ENCODE peak calls at places on chromosomes 5 and 9, in five cellular contexts. W is uterus, Z is IMR-90, H is ovary, E is heart left ventricle. T is an unnamed sample.

GRCh38 chr9:73180373-73180772 is 28.7 kb downstream of the ANXA1 start:
- DNase-seq in H (no peak), W (no peak), E (no peak), Z (peak; percentile 71), T (no peak)

GRCh38 chr5:6719417-6719816 is 6.2 kb downstream of the TENT4A start:
- DNase-seq in E (no peak), H (no peak), W (no peak), Z (no peak), T (no peak)

GRCh38 chr9:33315371-33315770 is 25.1 kb downstream of the NFX1 start:
- DNase-seq in H (no peak), W (no peak), Z (no peak), E (no peak), T (no peak)

GRCh38 chr9:135478858-135479468 is 619 bp upstream of the PPP1R26 start:
- DNase-seq in E (no peak), H (peak; percentile 48), W (no peak), Z (no peak), T (peak; percentile 76)

GRCh38 chr5:116068028-116068632 is 16.7 kb upstream of the COMMD10 start:
- DNase-seq in H (no peak), Z (peak; percentile 72), W (no peak), E (no peak), T (peak; percentile 12)

GRCh38 chr5:62144395-62145022 is 161.5 kb upstream of the KIF2A start:
- DNase-seq in H (no peak), Z (no peak), E (no peak), W (no peak), T (peak; percentile 77)

GRCh38 chr9:71094708-71095251 is 26.6 kb downstream of the TRPM3 start:
- DNase-seq in H (no peak), W (no peak), E (no peak), Z (no peak), T (no peak)

GRCh38 chr9:129162497-129162896 is 15.6 kb downstream of the IER5L start:
- DNase-seq in E (no peak), W (no peak), Z (no peak), H (no peak), T (no peak)

GRCh38 chr5:58143757-58144156 is 316.1 kb downstream of the PLK2 start:
- DNase-seq in H (no peak), Z (no peak), E (no peak), W (no peak), T (no peak)

GRCh38 chr9:134245179-134245578 is 80.8 kb upstream of the RNU6ATAC start:
- DNase-seq in Z (no peak), W (no peak), H (no peak), E (no peak), T (no peak)

GRCh38 chr5:6454628-6455053 is 6.0 kb downstream of the UBE2QL1 start:
- DNase-seq in H (no peak), E (peak; percentile 61), Z (no peak), W (no peak), T (no peak)

GRCh38 chr9:84107995-84108394 is 127.4 kb downstream of the RMI1 start:
- DNase-seq in W (no peak), H (no peak), E (no peak), Z (no peak), T (no peak)

GRCh38 chr9:129272348-129273025 is 94.4 kb upstream of the IER5L start:
- DNase-seq in H (peak; percentile 54), Z (no peak), W (peak; percentile 8), E (peak; percentile 6), T (no peak)

GRCh38 chr9:136112541-136112940 is 6.1 kb downstream of the TMEM250 start:
- DNase-seq in E (no peak), H (no peak), W (no peak), Z (no peak), T (no peak)

GRCh38 chr9:100346836-100347235 is 5.9 kb downstream of the TEX10 start:
- DNase-seq in Z (peak; percentile 53), H (no peak), E (no peak), W (no peak), T (no peak)

GRCh38 chr5:89457411-89458329 is 574.7 kb upstream of the MEF2C start:
- DNase-seq in W (peak; percentile 29), Z (no peak), H (no peak), E (peak; percentile 71), T (peak; percentile 40)

DNA sequence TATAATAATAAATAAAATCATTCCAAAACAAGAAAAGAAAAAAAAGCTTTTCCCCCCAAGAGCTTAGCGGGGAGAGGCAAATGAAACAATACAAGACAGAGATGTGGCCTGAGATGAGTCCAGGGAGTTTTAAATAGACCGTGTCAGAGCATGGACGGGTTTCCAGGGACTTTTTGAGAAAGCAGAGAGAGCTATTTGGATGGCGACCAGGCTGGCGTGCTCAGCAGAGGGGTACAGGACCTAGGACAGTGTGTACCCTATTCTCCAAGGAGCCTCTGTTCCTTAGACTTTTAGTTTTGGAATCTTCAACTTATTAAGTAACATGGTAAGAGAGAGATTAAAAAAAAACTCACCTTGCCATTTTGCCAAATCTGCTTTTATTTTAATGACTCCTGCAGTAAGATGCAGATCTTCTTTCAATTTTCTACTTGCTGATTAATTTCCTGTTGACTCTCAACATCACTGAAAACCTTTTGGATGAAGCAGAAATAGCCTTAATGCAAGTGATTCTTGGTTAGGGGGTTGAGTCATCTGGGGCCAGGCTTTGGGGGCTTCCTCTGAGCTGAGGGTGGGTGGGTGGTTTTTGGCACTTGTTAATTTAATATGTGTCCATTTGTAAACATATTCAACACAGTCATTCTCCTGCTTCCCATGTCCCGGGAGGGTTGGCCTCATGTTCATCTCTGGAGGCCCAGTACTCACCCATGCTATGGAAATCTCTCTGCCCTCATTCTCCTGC is 49.6 kb upstream of the OSMR start:
- DNase-seq in Z (peak; percentile 69), E (no peak), H (peak; percentile 23), W (peak; percentile 78), T (peak; percentile 41)
- TF ChIP-seq POLR2A in Z (no peak), E (no peak), H (no peak), W (no peak), T (no peak)

GRCh38 chr5:169850407-169850806 is 129.9 kb downstream of the INSYN2B start:
- DNase-seq in W (no peak), Z (no peak), E (no peak), H (no peak), T (no peak)
- H3K9me3 ChIP-seq in W (no peaks in the 10 kb centered on the region), Z (peaks cover 7% of the 10 kb centered on the region), E (peaks cover 17% of the 10 kb centered on the region), H (no peaks in the 10 kb centered on the region), T (no peaks in the 10 kb centered on the region)

GRCh38 chr9:6194934-6195333 is 20.7 kb upstream of the IL33 start:
- DNase-seq in E (no peak), W (no peak), H (no peak), Z (no peak), T (no peak)

GRCh38 chr9:6199596-6199995 is 16.0 kb upstream of the IL33 start:
- DNase-seq in W (no peak), E (no peak), Z (no peak), H (no peak), T (no peak)

GRCh38 chr9:6198251-6198650 is 17.4 kb upstream of the IL33 start:
- DNase-seq in W (no peak), Z (no peak), H (no peak), E (no peak), T (no peak)

GRCh38 chr9:6195714-6196360 is 19.8 kb upstream of the IL33 start:
- DNase-seq in W (no peak), E (no peak), H (no peak), Z (no peak), T (no peak)

GRCh38 chr9:6197330-6197729 is 18.3 kb upstream of the IL33 start:
- DNase-seq in W (peak; percentile 15), H (no peak), Z (peak; percentile 5), E (no peak), T (no peak)
- H3K27me3 ChIP-seq in W (no peaks in the 10 kb centered on the region), H (no peaks in the 10 kb centered on the region), Z (peaks cover 7% of the 10 kb centered on the region), E (no peaks in the 10 kb centered on the region), T (no peaks in the 10 kb centered on the region)

GRCh38 chr9:132556226-132556625 is 26.2 kb upstream of the BARHL1 start:
- DNase-seq in H (no peak), W (no peak), Z (no peak), E (no peak), T (no peak)
- TF ChIP-seq POLR2A in H (no peak), W (no peak), Z (no peak), E (no peak), T (no peak)

DNA sequence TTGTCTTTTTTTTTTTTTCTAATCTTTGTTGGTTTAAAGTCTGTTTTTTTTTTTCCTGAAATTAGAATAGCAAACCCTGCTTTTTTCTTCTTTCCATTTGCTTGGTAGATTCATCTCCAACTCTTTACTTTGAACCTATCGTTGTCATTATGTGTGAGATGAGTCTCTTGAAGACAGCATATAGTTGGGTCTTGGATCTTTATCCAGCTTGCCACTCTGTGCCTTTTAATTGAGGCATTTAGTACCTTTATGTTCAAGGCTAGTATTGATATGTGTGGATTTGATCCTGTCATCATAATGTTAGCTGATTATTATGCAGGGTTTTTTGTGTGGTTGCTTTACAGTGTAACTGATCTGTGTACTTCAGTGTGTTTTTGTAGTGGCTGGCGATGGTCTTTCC is 383.8 kb downstream of the MAN2A1 start:
- DNase-seq in W (no peak), H (no peak), Z (no peak), E (no peak), T (no peak)
- H3K9me3 ChIP-seq in W (no peaks in the 10 kb centered on the region), H (no peaks in the 10 kb centered on the region), Z (peaks cover 10% of the 10 kb centered on the region), E (peaks cover 22% of the 10 kb centered on the region), T (no peaks in the 10 kb centered on the region)

GRCh38 chr5:150188146-150188842 is 1.6 kb upstream of the SLC6A7 start:
- DNase-seq in H (no peak), E (no peak), W (no peak), Z (no peak), T (no peak)
- H3K27me3 ChIP-seq in H (no peaks in the 10 kb centered on the region), E (peaks cover 16% of the 10 kb centered on the region), W (no peaks in the 10 kb centered on the region), Z (peaks cover 93% of the 10 kb centered on the region), T (peaks cover 14% of the 10 kb centered on the region)

GRCh38 chr9:127698985-127699670 is 7.7 kb upstream of the CFAP157 start:
- DNase-seq in W (peak; percentile 96), E (peak; percentile 97), H (peak; percentile 98), Z (peak; percentile 92), T (peak; percentile 98)
- TF ChIP-seq POLR2A in W (peak; percentile 77), E (peak; percentile 67), H (peak; percentile 45), Z (no peak), T (no peak)

DNA sequence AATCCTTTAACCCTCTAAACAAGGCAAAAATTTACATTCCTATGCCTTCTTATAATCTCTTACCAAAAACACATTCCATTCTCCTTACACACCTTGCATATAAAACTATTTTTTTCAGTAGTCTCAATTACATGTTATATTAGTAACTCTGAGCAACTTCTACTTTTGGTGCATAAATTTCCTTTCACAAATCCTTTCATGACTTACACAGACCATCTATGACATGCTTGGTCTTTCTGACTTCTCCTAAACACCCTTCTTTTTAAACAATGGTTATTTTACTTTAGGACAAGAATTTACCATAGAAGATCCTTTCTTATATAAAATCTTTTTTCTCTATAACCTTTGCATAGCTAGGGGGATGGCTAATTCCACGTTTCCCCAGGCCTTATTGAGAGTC is 208.0 kb upstream of the ARRDC3 start:
- DNase-seq in Z (no peak), E (no peak), W (no peak), H (no peak), T (no peak)
- H3K9me3 ChIP-seq in Z (no peaks in the 10 kb centered on the region), E (peaks cover 11% of the 10 kb centered on the region), W (no peaks in the 10 kb centered on the region), H (no peaks in the 10 kb centered on the region), T (no peaks in the 10 kb centered on the region)

GRCh38 chr9:137447722-137448568 is 6.8 kb upstream of the ENTPD8 start:
- DNase-seq in E (no peak), W (no peak), Z (no peak), H (no peak), T (peak; percentile 1)

GRCh38 chr9:137448569-137448962 is 7.4 kb upstream of the ENTPD8 start:
- DNase-seq in W (no peak), H (no peak), E (no peak), Z (no peak), T (no peak)

GRCh38 chr9:137445930-137446431 is 4.8 kb upstream of the ENTPD8 start:
- DNase-seq in E (no peak), W (no peak), H (no peak), Z (no peak), T (peak; percentile 18)

GRCh38 chr9:137445275-137445807 is 4.2 kb upstream of the ENTPD8 start:
- DNase-seq in E (peak; percentile 78), H (peak; percentile 66), W (peak; percentile 74), Z (peak; percentile 76), T (peak; percentile 81)

GRCh38 chr9:137446851-137447471 is 5.8 kb upstream of the ENTPD8 start:
- DNase-seq in Z (no peak), W (no peak), E (no peak), H (no peak), T (peak; percentile 1)
- H3K27me3 ChIP-seq in Z (peaks cover 3% of the 10 kb centered on the region), W (peaks cover 5% of the 10 kb centered on the region), E (peaks cover 3% of the 10 kb centered on the region), H (no peaks in the 10 kb centered on the region), T (no peaks in the 10 kb centered on the region)

T was measured in thyroid gland.